ENCODE peak calls at places on chromosomes 16 and 17, in five cellular contexts. P is Peyer's patch; Q is progenitor cell of endocrine pancreas; A is naive thymus-derived CD8-positive, alpha-beta T cell; J is iris pigment epithelial cell. Y is an unnamed sample.

GRCh38 chr17:70855401-70856054 is 686.2 kb downstream of the KCNJ2 start:
- DNase-seq in P (no peak), Q (no peak), A (no peak), J (peak; percentile 61), Y (no peak)

GRCh38 chr16:86755571-86756006 is 177.2 kb downstream of the FOXL1 start:
- DNase-seq in P (no peak), Q (no peak), A (no peak), J (no peak), Y (no peak)

GRCh38 chr17:28508325-28508724 is 2.2 kb downstream of the FOXN1 start:
- DNase-seq in P (no peak), Q (no peak), A (no peak), J (no peak), Y (no peak)

GRCh38 chr17:8292639-8293395 is 2.4 kb downstream of the SLC25A35 start:
- DNase-seq in P (no peak), Q (no peak), A (no peak), J (no peak), Y (no peak)

GRCh38 chr16:85416267-85417109 is 196.6 kb upstream of the GSE1 start:
- DNase-seq in P (peak; percentile 50), Q (no peak), A (peak; percentile 72), J (peak; percentile 24), Y (peak; percentile 86)

GRCh38 chr17:64256913-64257807 is 5.9 kb downstream of the TEX2 start:
- DNase-seq in P (no peak), Q (no peak), A (no peak), J (peak; percentile 35), Y (no peak)

GRCh38 chr16:17304124-17304813 is 166.5 kb downstream of the XYLT1 start:
- DNase-seq in P (no peak), Q (no peak), A (no peak), J (no peak), Y (peak; percentile 35)

GRCh38 chr17:35586569-35587073 is 501 bp upstream of the AP2B1 start:
- DNase-seq in P (no peak), Q (no peak), A (no peak), J (no peak), Y (no peak)

GRCh38 chr16:5451641-5452040 is 354.0 kb upstream of the EEF2KMT start:
- DNase-seq in P (no peak), Q (no peak), A (no peak), J (no peak), Y (no peak)

GRCh38 chr16:85650864-85651811 is 37.6 kb downstream of the GINS2 start:
- DNase-seq in P (no peak), Q (no peak), A (peak; percentile 25), J (peak; percentile 18), Y (no peak)

GRCh38 chr17:19457830-19458271 is 46.8 kb downstream of the RNF112 start:
- DNase-seq in P (no peak), Q (no peak), A (no peak), J (no peak), Y (no peak)